ENCODE peak calls at places on chromosomes 1 and 21, in seven cellular contexts. N is astrocyte of the spinal cord; M is T47D; D is GM12878; H is NCI-H345; X is MCF 10A; Q is stimulated activated CD4-positive, alpha-beta T cell treated with anti-CD3 and anti-CD28 coated beads, TNF-alpha, amount 100 ng/mL, for 1 hour. K is an unnamed sample.
A peak's percentile ranks its signal among the peaks of the same experiment; 100 is the strongest.

GRCh38 chr1:234862944-234863515 is 253.1 kb upstream of the IRF2BP2 start:
- DNase-seq in N (peak; percentile 68), M (no peak), D (no peak), H (no peak), X (peak; percentile 40), Q (no peak), K (no peak)

GRCh38 chr1:9207086-9207485 is 27.5 kb upstream of the H6PD start:
- DNase-seq in N (peak; percentile 80), M (no peak), D (no peak), H (no peak), X (no peak), Q (no peak), K (no peak)

GRCh38 chr1:178578541-178578940 is 65.6 kb downstream of the TEX35 start:
- DNase-seq in N (no peak), M (no peak), D (no peak), H (no peak), X (no peak), Q (no peak), K (no peak)

GRCh38 chr1:165828103-165828558 is 717 bp downstream of the UCK2 start:
- DNase-seq in N (no peak), M (peak; percentile 57), D (no peak), H (peak; percentile 60), X (peak; percentile 64), Q (peak; percentile 44), K (no peak)

GRCh38 chr21:46599251-46599572 is 5.7 kb downstream of the S100B start:
- DNase-seq in N (peak; percentile 88), M (no peak), D (no peak), H (no peak), X (no peak), Q (no peak), K (no peak)

GRCh38 chr21:15141236-15141970 is 76.6 kb upstream of the NRIP1 start:
- DNase-seq in N (no peak), M (no peak), D (no peak), H (no peak), X (no peak), Q (no peak), K (no peak)

GRCh38 chr1:8477199-8477982 is 159.5 kb downstream of the SLC45A1 start:
- DNase-seq in N (peak; percentile 72), M (no peak), D (peak; percentile 93), H (no peak), X (no peak), Q (no peak), K (no peak)

GRCh38 chr1:167457936-167458584 is 60.3 kb downstream of the CD247 start:
- DNase-seq in N (no peak), M (no peak), D (no peak), H (no peak), X (no peak), Q (no peak), K (no peak)

GRCh38 chr1:93304716-93305138 is 41.0 kb upstream of the DR1 start:
- DNase-seq in N (peak; percentile 67), M (peak; percentile 73), D (peak; percentile 12), H (peak; percentile 65), X (peak; percentile 80), Q (no peak), K (peak; percentile 50)

GRCh38 chr1:25774921-25775774 is 24.8 kb upstream of the SELENON start:
- DNase-seq in N (no peak), M (peak; percentile 53), D (peak; percentile 5), H (peak; percentile 56), X (no peak), Q (peak; percentile 48), K (peak; percentile 68)

GRCh38 chr1:66599899-66600737 is 66.2 kb downstream of the SGIP1 start:
- DNase-seq in N (no peak), M (no peak), D (no peak), H (no peak), X (no peak), Q (no peak), K (no peak)

GRCh38 chr21:15446193-15446592 is 283.6 kb upstream of the USP25 start:
- DNase-seq in N (no peak), M (no peak), D (no peak), H (no peak), X (no peak), Q (no peak), K (no peak)

GRCh38 chr21:29360799-29361765 is 62.4 kb downstream of the BACH1 start:
- DNase-seq in N (no peak), M (peak; percentile 81), D (no peak), H (peak; percentile 21), X (no peak), Q (no peak), K (no peak)

GRCh38 chr1:39659110-39659509 is 12.8 kb downstream of the NT5C1A start:
- DNase-seq in N (no peak), M (no peak), D (no peak), H (no peak), X (no peak), Q (no peak), K (no peak)

GRCh38 chr1:40314721-40315238 is 2.3 kb downstream of the COL9A2 start:
- DNase-seq in N (no peak), M (no peak), D (no peak), H (no peak), X (no peak), Q (no peak), K (no peak)

GRCh38 chr1:206439205-206439604 is 31.1 kb upstream of the IKBKE start:
- DNase-seq in N (no peak), M (no peak), D (no peak), H (no peak), X (no peak), Q (no peak), K (no peak)

GRCh38 chr1:181674617-181675016 is 191.3 kb downstream of the CACNA1E start:
- DNase-seq in N (no peak), M (peak; percentile 43), D (no peak), H (peak; percentile 29), X (no peak), Q (no peak), K (no peak)

GRCh38 chr1:192550922-192551534 is 24.5 kb upstream of the RGS1 start:
- DNase-seq in N (peak; percentile 92), M (no peak), D (peak; percentile 89), H (no peak), X (peak; percentile 52), Q (no peak), K (no peak)

GRCh38 chr1:55931272-55931940 is 648.0 kb downstream of the PLPP3 start:
- DNase-seq in N (peak; percentile 25), M (no peak), D (no peak), H (no peak), X (peak; percentile 6), Q (no peak), K (no peak)

GRCh38 chr1:150505431-150505830 is 2.5 kb upstream of the ECM1 start:
- DNase-seq in N (no peak), M (no peak), D (no peak), H (no peak), X (no peak), Q (no peak), K (no peak)

GRCh38 chr1:62131093-62131725 is 63.4 kb upstream of the L1TD1 start:
- DNase-seq in N (peak; percentile 81), M (peak; percentile 64), D (no peak), H (peak; percentile 41), X (peak; percentile 69), Q (no peak), K (peak; percentile 7)

GRCh38 chr1:230230273-230230672 is 163.2 kb downstream of the GALNT2 start:
- DNase-seq in N (no peak), M (no peak), D (no peak), H (no peak), X (no peak), Q (no peak), K (no peak)

GRCh38 chr1:182861994-182862393 is 22.8 kb downstream of the DHX9 start:
- DNase-seq in N (peak; percentile 44), M (no peak), D (no peak), H (no peak), X (no peak), Q (no peak), K (no peak)

GRCh38 chr1:94246692-94247145 is 9.3 kb upstream of the ARHGAP29 start:
- DNase-seq in N (no peak), M (no peak), D (no peak), H (no peak), X (no peak), Q (no peak), K (no peak)

GRCh38 chr21:41641821-41642368 is 125.0 kb downstream of the RIPK4 start:
- DNase-seq in N (peak; percentile 93), M (no peak), D (no peak), H (no peak), X (peak; percentile 80), Q (no peak), K (no peak)

GRCh38 chr1:108712605-108713150 is at the start of gene FNDC7:
- DNase-seq in N (no peak), M (no peak), D (no peak), H (no peak), X (no peak), Q (no peak), K (no peak)

GRCh38 chr1:38129473-38129872 is 82.9 kb upstream of the POU3F1 start:
- DNase-seq in N (no peak), M (no peak), D (no peak), H (no peak), X (no peak), Q (no peak), K (no peak)

K was measured in effector memory CD8-positive, alpha-beta T cell.